ENCODE peak calls at places on chromosomes 7 and 10, in six cellular contexts. One of them, this sample, is unnamed.

GRCh38 chr7:50422858-50423257 is 27.3 kb downstream of the FIGNL1 start:
- DNase-seq in K562: no peak
- DNase-seq in heart left ventricle: no peak
- DNase-seq in upper lobe of left lung: no peak
- DNase-seq in IMR-90: no peak
- DNase-seq in Peyer's patch: no peak
- DNase-seq in this sample: no peak

GRCh38 chr7:153088601-153089000 is 329.0 kb downstream of the ACTR3B start:
- DNase-seq in upper lobe of left lung: no peak
- DNase-seq in Peyer's patch: no peak
- DNase-seq in heart left ventricle: no peak
- DNase-seq in IMR-90: no peak
- DNase-seq in K562: no peak
- DNase-seq in this sample: no peak

GRCh38 chr7:106858618-106859532 is 6.2 kb upstream of the PIK3CG start:
- DNase-seq in K562: peak
- DNase-seq in upper lobe of left lung: no peak
- DNase-seq in IMR-90: no peak
- DNase-seq in Peyer's patch: peak
- DNase-seq in heart left ventricle: peak
- DNase-seq in this sample: peak

GRCh38 chr7:33130184-33130583 is 820 bp downstream of the BBS9 start:
- DNase-seq in Peyer's patch: no peak
- DNase-seq in IMR-90: peak
- DNase-seq in K562: no peak
- DNase-seq in upper lobe of left lung: no peak
- DNase-seq in heart left ventricle: no peak
- DNase-seq in this sample: peak

GRCh38 chr7:150869467-150869866 is 17.1 kb downstream of the AOC1 start:
- DNase-seq in IMR-90: no peak
- DNase-seq in upper lobe of left lung: no peak
- DNase-seq in K562: peak
- DNase-seq in heart left ventricle: no peak
- DNase-seq in Peyer's patch: no peak
- DNase-seq in this sample: no peak

GRCh38 chr10:58675321-58675720 is 162.6 kb downstream of the BICC1 start:
- DNase-seq in IMR-90: no peak
- DNase-seq in upper lobe of left lung: no peak
- DNase-seq in K562: no peak
- DNase-seq in Peyer's patch: no peak
- DNase-seq in heart left ventricle: no peak
- DNase-seq in this sample: no peak

GRCh38 chr10:21989453-21990154 is 13.9 kb downstream of the DNAJC1 start:
- DNase-seq in K562: peak
- DNase-seq in upper lobe of left lung: no peak
- DNase-seq in IMR-90: peak
- DNase-seq in Peyer's patch: peak
- DNase-seq in heart left ventricle: no peak
- DNase-seq in this sample: peak

GRCh38 chr7:34042406-34042805 is 137.1 kb downstream of the BMPER start:
- DNase-seq in Peyer's patch: no peak
- DNase-seq in IMR-90: peak
- DNase-seq in K562: no peak
- DNase-seq in upper lobe of left lung: no peak
- DNase-seq in heart left ventricle: no peak
- DNase-seq in this sample: no peak

GRCh38 chr10:15589109-15589508 is 130.6 kb downstream of the ITGA8 start:
- DNase-seq in upper lobe of left lung: no peak
- DNase-seq in K562: no peak
- DNase-seq in Peyer's patch: no peak
- DNase-seq in IMR-90: peak
- DNase-seq in heart left ventricle: no peak
- DNase-seq in this sample: no peak

GRCh38 chr7:16268821-16269768 is 152.2 kb downstream of the CRPPA start:
- DNase-seq in Peyer's patch: no peak
- DNase-seq in upper lobe of left lung: no peak
- DNase-seq in heart left ventricle: no peak
- DNase-seq in IMR-90: peak
- DNase-seq in K562: peak
- DNase-seq in this sample: peak

GRCh38 chr7:127158659-127159058 is 94.1 kb downstream of the GRM8 start:
- DNase-seq in Peyer's patch: no peak
- DNase-seq in upper lobe of left lung: no peak
- DNase-seq in heart left ventricle: no peak
- DNase-seq in IMR-90: no peak
- DNase-seq in K562: peak
- DNase-seq in this sample: peak

GRCh38 chr10:17216217-17216900 is 11.7 kb upstream of the VIM start:
- DNase-seq in upper lobe of left lung: peak
- DNase-seq in Peyer's patch: no peak
- DNase-seq in K562: peak
- DNase-seq in heart left ventricle: no peak
- DNase-seq in IMR-90: peak
- DNase-seq in this sample: peak

GRCh38 chr10:15045380-15045779 is 1.6 kb downstream of the OLAH start:
- DNase-seq in heart left ventricle: no peak
- DNase-seq in K562: no peak
- DNase-seq in Peyer's patch: no peak
- DNase-seq in IMR-90: no peak
- DNase-seq in upper lobe of left lung: no peak
- DNase-seq in this sample: no peak

GRCh38 chr10:86287966-86288579 is 78.5 kb downstream of the GRID1 start:
- DNase-seq in upper lobe of left lung: no peak
- DNase-seq in Peyer's patch: no peak
- DNase-seq in heart left ventricle: no peak
- DNase-seq in IMR-90: no peak
- DNase-seq in K562: no peak
- DNase-seq in this sample: no peak

GRCh38 chr7:123190109-123190831 is 9.5 kb downstream of the SLC13A1 start:
- DNase-seq in IMR-90: no peak
- DNase-seq in Peyer's patch: peak
- DNase-seq in heart left ventricle: no peak
- DNase-seq in K562: no peak
- DNase-seq in upper lobe of left lung: no peak
- DNase-seq in this sample: no peak

GRCh38 chr7:44288811-44289340 is 36.5 kb downstream of the CAMK2B start:
- DNase-seq in Peyer's patch: peak
- DNase-seq in heart left ventricle: no peak
- DNase-seq in K562: no peak
- DNase-seq in upper lobe of left lung: peak
- DNase-seq in IMR-90: no peak
- DNase-seq in this sample: no peak

GRCh38 chr10:93139059-93139658 is 65.5 kb downstream of the CYP26A1 start:
- DNase-seq in IMR-90: no peak
- DNase-seq in upper lobe of left lung: no peak
- DNase-seq in K562: no peak
- DNase-seq in Peyer's patch: no peak
- DNase-seq in heart left ventricle: no peak
- DNase-seq in this sample: no peak

GRCh38 chr10:45118929-45119328 is 118.2 kb downstream of the ZNF22 start:
- DNase-seq in K562: no peak
- DNase-seq in Peyer's patch: no peak
- DNase-seq in upper lobe of left lung: no peak
- DNase-seq in heart left ventricle: no peak
- DNase-seq in IMR-90: no peak
- DNase-seq in this sample: no peak

GRCh38 chr10:114288424-114289095 is 49.5 kb downstream of the VWA2 start:
- DNase-seq in Peyer's patch: no peak
- DNase-seq in IMR-90: no peak
- DNase-seq in heart left ventricle: no peak
- DNase-seq in upper lobe of left lung: no peak
- DNase-seq in K562: no peak
- DNase-seq in this sample: no peak

GRCh38 chr7:134632937-134633540 is 13.6 kb upstream of the BPGM start:
- DNase-seq in K562: peak
- DNase-seq in Peyer's patch: no peak
- DNase-seq in heart left ventricle: no peak
- DNase-seq in IMR-90: peak
- DNase-seq in upper lobe of left lung: no peak
- DNase-seq in this sample: peak

GRCh38 chr7:26374665-26375373 is 83.2 kb downstream of the SNX10 start:
- DNase-seq in K562: no peak
- DNase-seq in IMR-90: no peak
- DNase-seq in Peyer's patch: no peak
- DNase-seq in upper lobe of left lung: no peak
- DNase-seq in heart left ventricle: no peak
- DNase-seq in this sample: no peak

GRCh38 chr10:42960491-42961155 is 116.2 kb upstream of the RET start:
- DNase-seq in heart left ventricle: peak
- DNase-seq in IMR-90: peak
- DNase-seq in Peyer's patch: peak
- DNase-seq in K562: no peak
- DNase-seq in upper lobe of left lung: no peak
- DNase-seq in this sample: no peak

GRCh38 chr10:11958956-11959355 is 83.7 kb downstream of the UPF2 start:
- DNase-seq in IMR-90: no peak
- DNase-seq in Peyer's patch: no peak
- DNase-seq in heart left ventricle: no peak
- DNase-seq in upper lobe of left lung: no peak
- DNase-seq in K562: no peak
- DNase-seq in this sample: no peak

GRCh38 chr7:92631067-92631829 is 41.1 kb upstream of the FAM133B start:
- DNase-seq in upper lobe of left lung: no peak
- DNase-seq in K562: peak
- DNase-seq in IMR-90: no peak
- DNase-seq in Peyer's patch: no peak
- DNase-seq in heart left ventricle: no peak
- DNase-seq in this sample: peak

GRCh38 chr10:59387951-59388431 is 25.6 kb upstream of the FAM13C start:
- DNase-seq in heart left ventricle: no peak
- DNase-seq in IMR-90: peak
- DNase-seq in K562: no peak
- DNase-seq in Peyer's patch: no peak
- DNase-seq in upper lobe of left lung: no peak
- DNase-seq in this sample: no peak

GRCh38 chr10:57968328-57969016 is 299.2 kb downstream of the IPMK start:
- DNase-seq in K562: no peak
- DNase-seq in heart left ventricle: no peak
- DNase-seq in Peyer's patch: no peak
- DNase-seq in IMR-90: no peak
- DNase-seq in upper lobe of left lung: no peak
- DNase-seq in this sample: no peak

GRCh38 chr10:117537436-117537903 is 5.1 kb upstream of the EMX2 start:
- DNase-seq in Peyer's patch: no peak
- DNase-seq in upper lobe of left lung: peak
- DNase-seq in K562: peak
- DNase-seq in heart left ventricle: no peak
- DNase-seq in IMR-90: no peak
- DNase-seq in this sample: peak

GRCh38 chr7:33979300-33979806 is 74.0 kb downstream of the BMPER start:
- DNase-seq in IMR-90: no peak
- DNase-seq in upper lobe of left lung: no peak
- DNase-seq in Peyer's patch: no peak
- DNase-seq in heart left ventricle: no peak
- DNase-seq in K562: no peak
- DNase-seq in this sample: no peak

GRCh38 chr7:43362652-43363428 is 220.1 kb upstream of the STK17A start:
- DNase-seq in IMR-90: peak
- DNase-seq in K562: no peak
- DNase-seq in Peyer's patch: no peak
- DNase-seq in upper lobe of left lung: no peak
- DNase-seq in heart left ventricle: peak
- DNase-seq in this sample: peak

GRCh38 chr7:29748286-29749099 is 57.8 kb upstream of the WIPF3 start:
- DNase-seq in upper lobe of left lung: no peak
- DNase-seq in Peyer's patch: no peak
- DNase-seq in IMR-90: peak
- DNase-seq in heart left ventricle: no peak
- DNase-seq in K562: no peak
- DNase-seq in this sample: peak

GRCh38 chr10:71423268-71423667 is 26.5 kb downstream of the CDH23 start:
- DNase-seq in heart left ventricle: no peak
- DNase-seq in K562: no peak
- DNase-seq in upper lobe of left lung: no peak
- DNase-seq in IMR-90: no peak
- DNase-seq in Peyer's patch: no peak
- DNase-seq in this sample: no peak

GRCh38 chr7:151876899-151877777 is at the start of gene PRKAG2:
- DNase-seq in upper lobe of left lung: peak
- DNase-seq in K562: peak
- DNase-seq in Peyer's patch: peak
- DNase-seq in IMR-90: no peak
- DNase-seq in heart left ventricle: peak
- DNase-seq in this sample: peak
- TF ChIP-seq POLR2A in upper lobe of left lung: peak
- TF ChIP-seq POLR2A in K562: no peak
- TF ChIP-seq POLR2A in Peyer's patch: peak
- TF ChIP-seq POLR2A in IMR-90: no peak
- TF ChIP-seq POLR2A in heart left ventricle: no peak
- TF ChIP-seq POLR2A in this sample: no peak

DNA sequence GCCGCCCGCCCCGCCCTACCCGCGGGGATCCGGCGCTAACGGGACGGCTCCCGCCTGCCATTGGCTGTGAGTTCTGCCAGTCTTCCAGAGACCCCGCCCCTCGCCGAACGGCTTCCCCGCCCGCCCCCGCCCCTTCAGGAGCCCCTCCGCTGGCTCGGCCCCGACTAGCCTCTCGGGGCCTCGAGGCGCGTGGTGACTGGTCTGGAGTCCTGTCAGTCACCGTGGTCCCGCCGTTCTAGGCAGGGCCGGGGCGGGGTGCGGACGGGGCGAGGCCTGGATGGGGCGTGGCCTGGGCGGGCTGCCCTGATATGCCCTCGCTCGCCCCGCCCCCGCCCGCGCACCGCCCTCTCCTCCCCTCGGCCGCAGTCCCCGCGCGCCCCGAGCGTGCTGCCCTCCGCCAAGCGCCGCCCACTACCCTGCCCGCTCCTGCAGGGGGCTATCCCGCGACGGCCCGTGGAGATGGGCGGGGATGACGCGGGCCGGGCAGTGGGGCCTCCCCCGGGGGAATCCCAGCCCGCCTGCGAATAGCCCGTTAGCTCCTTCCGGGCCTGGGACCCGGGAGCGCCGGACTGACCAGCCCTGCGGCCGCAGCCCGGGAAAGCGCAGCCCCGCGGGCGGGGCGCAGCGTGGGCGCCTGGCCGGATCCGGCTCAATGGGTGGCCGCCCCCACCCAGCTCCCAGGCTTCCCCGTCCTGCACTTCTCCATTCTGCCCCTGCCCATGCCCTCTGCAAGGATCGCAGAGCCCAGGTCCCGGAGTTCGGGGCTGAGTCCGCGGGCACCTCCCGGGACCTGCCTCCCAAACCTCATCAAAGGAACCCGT is 444 bp upstream of the HIP1 start:
- DNase-seq in K562: peak
- DNase-seq in upper lobe of left lung: peak
- DNase-seq in Peyer's patch: peak
- DNase-seq in heart left ventricle: peak
- DNase-seq in IMR-90: peak
- DNase-seq in this sample: peak
- TF ChIP-seq POLR2A in K562: peak
- TF ChIP-seq POLR2A in upper lobe of left lung: peak
- TF ChIP-seq POLR2A in Peyer's patch: peak
- TF ChIP-seq POLR2A in heart left ventricle: no peak
- TF ChIP-seq POLR2A in IMR-90: peak
- TF ChIP-seq POLR2A in this sample: no peak

GRCh38 chr10:79347894-79348639 is 798 bp downstream of the PPIF start:
- DNase-seq in IMR-90: peak
- DNase-seq in heart left ventricle: peak
- DNase-seq in upper lobe of left lung: peak
- DNase-seq in Peyer's patch: peak
- DNase-seq in K562: peak
- DNase-seq in this sample: peak
- TF ChIP-seq POLR2A in IMR-90: no peak
- TF ChIP-seq POLR2A in heart left ventricle: no peak
- TF ChIP-seq POLR2A in upper lobe of left lung: no peak
- TF ChIP-seq POLR2A in Peyer's patch: no peak
- TF ChIP-seq POLR2A in K562: peak
- TF ChIP-seq POLR2A in this sample: no peak

GRCh38 chr10:24465899-24466615 is 257.1 kb downstream of the KIAA1217 start:
- DNase-seq in IMR-90: peak
- DNase-seq in heart left ventricle: no peak
- DNase-seq in Peyer's patch: peak
- DNase-seq in upper lobe of left lung: no peak
- DNase-seq in K562: no peak
- DNase-seq in this sample: no peak
- TF ChIP-seq POLR2A in IMR-90: peak
- TF ChIP-seq POLR2A in heart left ventricle: no peak
- TF ChIP-seq POLR2A in Peyer's patch: peak
- TF ChIP-seq POLR2A in upper lobe of left lung: no peak
- TF ChIP-seq POLR2A in K562: no peak
- TF ChIP-seq POLR2A in this sample: no peak

This sample was measured in erythroblast.